ENCODE peak calls at places on chromosome X, in four cellular contexts. One of them, this sample, is unnamed.

GRCh38 chrX:129600981-129601424 is 53.8 kb downstream of the APLN start:
- DNase-seq in kidney: no peak
- DNase-seq in CD8-positive, alpha-beta T cell: peak; percentile 4
- DNase-seq in MM.1S: peak; percentile 35
- DNase-seq in this sample: peak; percentile 24

GRCh38 chrX:111376897-111377601 is 34.9 kb downstream of the DCX start:
- DNase-seq in kidney: no peak
- DNase-seq in CD8-positive, alpha-beta T cell: no peak
- DNase-seq in MM.1S: no peak
- DNase-seq in this sample: no peak

GRCh38 chrX:47573334-47574095 is 8.7 kb upstream of the TIMP1 start:
- DNase-seq in kidney: peak; percentile 77
- DNase-seq in CD8-positive, alpha-beta T cell: no peak
- DNase-seq in MM.1S: no peak
- DNase-seq in this sample: no peak

GRCh38 chrX:17047224-17047623 is 100.8 kb downstream of the REPS2 start:
- DNase-seq in kidney: no peak
- DNase-seq in CD8-positive, alpha-beta T cell: no peak
- DNase-seq in MM.1S: no peak
- DNase-seq in this sample: no peak

GRCh38 chrX:133857648-133858269 is 127.6 kb downstream of the GPC3 start:
- DNase-seq in kidney: no peak
- DNase-seq in CD8-positive, alpha-beta T cell: no peak
- DNase-seq in MM.1S: no peak
- DNase-seq in this sample: no peak

GRCh38 chrX:110167952-110168451 is 149.9 kb downstream of the AMMECR1 start:
- DNase-seq in kidney: no peak
- DNase-seq in CD8-positive, alpha-beta T cell: peak; percentile 5
- DNase-seq in MM.1S: no peak
- DNase-seq in this sample: peak; percentile 36

GRCh38 chrX:49270249-49270921 is 792 bp downstream of the PPP1R3F start:
- DNase-seq in kidney: no peak
- DNase-seq in CD8-positive, alpha-beta T cell: no peak
- DNase-seq in MM.1S: no peak
- DNase-seq in this sample: no peak

GRCh38 chrX:68652327-68652930 is 5.0 kb downstream of the STARD8 start:
- DNase-seq in kidney: no peak
- DNase-seq in CD8-positive, alpha-beta T cell: no peak
- DNase-seq in MM.1S: no peak
- DNase-seq in this sample: no peak

GRCh38 chrX:44828008-44828605 is 15.7 kb upstream of the DUSP21 start:
- DNase-seq in kidney: no peak
- DNase-seq in CD8-positive, alpha-beta T cell: no peak
- DNase-seq in MM.1S: no peak
- DNase-seq in this sample: no peak

GRCh38 chrX:17638731-17639130 is 98.6 kb upstream of the SCML1 start:
- DNase-seq in kidney: no peak
- DNase-seq in CD8-positive, alpha-beta T cell: no peak
- DNase-seq in MM.1S: no peak
- DNase-seq in this sample: no peak

GRCh38 chrX:74450803-74451449 is 29.6 kb downstream of the SLC16A2 start:
- DNase-seq in kidney: no peak
- DNase-seq in CD8-positive, alpha-beta T cell: no peak
- DNase-seq in MM.1S: no peak
- DNase-seq in this sample: no peak

GRCh38 chrX:136735604-136736003 is 45.1 kb downstream of the ARHGEF6 start:
- DNase-seq in kidney: no peak
- DNase-seq in CD8-positive, alpha-beta T cell: no peak
- DNase-seq in MM.1S: no peak
- DNase-seq in this sample: no peak

GRCh38 chrX:23656684-23657083 is 10.6 kb upstream of the PRDX4 start:
- DNase-seq in kidney: no peak
- DNase-seq in CD8-positive, alpha-beta T cell: no peak
- DNase-seq in MM.1S: no peak
- DNase-seq in this sample: no peak

GRCh38 chrX:119758682-119759332 is 419 bp downstream of the SOWAHD start:
- DNase-seq in kidney: peak; percentile 84
- DNase-seq in CD8-positive, alpha-beta T cell: no peak
- DNase-seq in MM.1S: peak; percentile 52
- DNase-seq in this sample: peak; percentile 46

GRCh38 chrX:10011261-10011931 is 44.2 kb downstream of the CLDN34 start:
- DNase-seq in kidney: no peak
- DNase-seq in CD8-positive, alpha-beta T cell: no peak
- DNase-seq in MM.1S: no peak
- DNase-seq in this sample: peak; percentile 45

GRCh38 chrX:30615229-30615628 is 37.7 kb upstream of the TASL start:
- DNase-seq in kidney: no peak
- DNase-seq in CD8-positive, alpha-beta T cell: no peak
- DNase-seq in MM.1S: no peak
- DNase-seq in this sample: peak; percentile 9

GRCh38 chrX:40068048-40068447 is 29.7 kb downstream of the BCOR start:
- DNase-seq in kidney: no peak
- DNase-seq in CD8-positive, alpha-beta T cell: no peak
- DNase-seq in MM.1S: no peak
- DNase-seq in this sample: peak; percentile 19

GRCh38 chrX:118977424-118977823 is 3.0 kb downstream of the LONRF3 start:
- DNase-seq in kidney: no peak
- DNase-seq in CD8-positive, alpha-beta T cell: no peak
- DNase-seq in MM.1S: no peak
- DNase-seq in this sample: no peak

GRCh38 chrX:9342581-9343051 is 122.2 kb upstream of the TBL1X start:
- DNase-seq in kidney: peak; percentile 95
- DNase-seq in CD8-positive, alpha-beta T cell: peak; percentile 14
- DNase-seq in MM.1S: peak; percentile 63
- DNase-seq in this sample: peak; percentile 8

GRCh38 chrX:132086717-132087116 is 41.1 kb downstream of the FRMD7 start:
- DNase-seq in kidney: no peak
- DNase-seq in CD8-positive, alpha-beta T cell: no peak
- DNase-seq in MM.1S: no peak
- DNase-seq in this sample: no peak

DNA sequence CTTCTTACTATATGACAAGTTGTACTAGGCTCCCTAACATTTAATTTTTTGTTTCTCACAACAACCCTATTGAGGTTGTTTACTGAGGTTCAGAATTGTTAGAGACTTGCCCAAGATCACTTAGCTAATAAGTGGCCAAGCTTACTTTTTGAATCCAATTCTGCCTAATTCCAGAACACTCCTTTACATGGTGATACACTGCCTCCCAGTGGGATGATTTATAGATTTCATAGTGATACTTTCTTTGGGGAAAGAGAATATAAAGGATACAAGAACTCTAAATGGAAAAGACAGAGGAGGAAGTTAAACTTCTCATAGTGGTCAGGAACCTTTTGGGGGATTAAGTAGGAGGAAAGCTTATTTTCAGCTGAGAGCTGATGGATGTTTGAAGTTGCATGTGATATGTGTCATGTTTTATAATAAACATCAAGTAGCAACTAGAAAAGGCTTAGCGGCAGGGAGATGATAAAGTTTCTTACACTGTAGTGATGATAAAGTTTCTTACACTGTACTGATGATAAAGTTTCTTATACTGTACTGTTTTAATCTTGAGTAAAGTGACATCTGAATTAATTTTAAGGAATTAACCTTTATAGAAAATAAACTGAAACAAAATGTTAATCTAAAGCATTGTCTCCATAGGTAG is 15.3 kb downstream of the STAG2 start:
- DNase-seq in kidney: no peak
- DNase-seq in CD8-positive, alpha-beta T cell: no peak
- DNase-seq in MM.1S: no peak
- DNase-seq in this sample: no peak
- TF ChIP-seq CTCF in kidney: peak; percentile 22
- TF ChIP-seq CTCF in CD8-positive, alpha-beta T cell: peak; percentile 34
- TF ChIP-seq CTCF in MM.1S: peak; percentile 22
- TF ChIP-seq CTCF in this sample: no peak

GRCh38 chrX:18898091-18898490 is 85.8 kb downstream of the PHKA2 start:
- DNase-seq in kidney: no peak
- DNase-seq in CD8-positive, alpha-beta T cell: no peak
- DNase-seq in MM.1S: no peak
- DNase-seq in this sample: no peak

GRCh38 chrX:18898517-18898916 is 85.4 kb downstream of the PHKA2 start:
- DNase-seq in kidney: no peak
- DNase-seq in CD8-positive, alpha-beta T cell: no peak
- DNase-seq in MM.1S: no peak
- DNase-seq in this sample: no peak

GRCh38 chrX:18900401-18900976 is 83.4 kb downstream of the PHKA2 start:
- DNase-seq in kidney: no peak
- DNase-seq in CD8-positive, alpha-beta T cell: no peak
- DNase-seq in MM.1S: no peak
- DNase-seq in this sample: no peak

GRCh38 chrX:18897611-18898010 is 86.3 kb downstream of the PHKA2 start:
- DNase-seq in kidney: no peak
- DNase-seq in CD8-positive, alpha-beta T cell: no peak
- DNase-seq in MM.1S: no peak
- DNase-seq in this sample: no peak

DNA sequence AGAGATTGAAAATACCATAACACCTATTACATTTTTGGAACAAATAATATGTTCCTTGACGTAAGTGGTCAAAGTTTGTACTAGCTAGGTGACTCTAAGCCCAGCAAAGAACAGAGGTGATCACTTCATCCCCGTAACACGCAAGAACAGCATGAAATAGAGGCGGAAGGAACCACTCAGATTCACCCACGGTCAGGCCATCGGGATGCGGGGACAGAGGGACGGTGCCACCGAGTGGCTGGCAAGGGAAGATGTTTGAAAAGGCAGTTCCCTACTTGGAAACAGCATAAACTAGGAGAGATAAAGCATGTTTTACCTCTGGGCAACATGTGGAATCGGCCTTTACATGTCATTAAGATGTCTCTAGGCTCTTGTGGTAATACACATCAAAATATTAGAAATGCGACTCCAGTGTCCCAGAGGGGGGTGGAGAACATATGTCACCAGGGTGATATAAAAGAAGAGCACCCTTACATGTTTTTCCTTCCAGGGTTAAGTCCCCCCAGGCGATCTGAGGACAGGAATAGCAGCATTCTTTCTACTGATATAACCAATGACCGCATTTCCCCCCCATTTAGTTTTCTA is 84.0 kb downstream of the PHKA2 start:
- DNase-seq in kidney: no peak
- DNase-seq in CD8-positive, alpha-beta T cell: no peak
- DNase-seq in MM.1S: no peak
- DNase-seq in this sample: peak; percentile 21
- TF ChIP-seq CTCF in kidney: no peak
- TF ChIP-seq CTCF in CD8-positive, alpha-beta T cell: no peak
- TF ChIP-seq CTCF in MM.1S: no peak
- TF ChIP-seq CTCF in this sample: peak; percentile 31

GRCh38 chrX:152819271-152819670 is 11.3 kb downstream of the CETN2 start:
- DNase-seq in kidney: no peak
- DNase-seq in CD8-positive, alpha-beta T cell: no peak
- DNase-seq in MM.1S: no peak
- DNase-seq in this sample: no peak

GRCh38 chrX:152822383-152823086 is 8.0 kb downstream of the CETN2 start:
- DNase-seq in kidney: no peak
- DNase-seq in CD8-positive, alpha-beta T cell: no peak
- DNase-seq in MM.1S: peak; percentile 60
- DNase-seq in this sample: no peak

GRCh38 chrX:152823657-152824056 is 6.9 kb downstream of the CETN2 start:
- DNase-seq in kidney: no peak
- DNase-seq in CD8-positive, alpha-beta T cell: no peak
- DNase-seq in MM.1S: no peak
- DNase-seq in this sample: no peak

GRCh38 chrX:152819732-152820131 is 10.8 kb downstream of the CETN2 start:
- DNase-seq in kidney: no peak
- DNase-seq in CD8-positive, alpha-beta T cell: no peak
- DNase-seq in MM.1S: no peak
- DNase-seq in this sample: no peak

DNA sequence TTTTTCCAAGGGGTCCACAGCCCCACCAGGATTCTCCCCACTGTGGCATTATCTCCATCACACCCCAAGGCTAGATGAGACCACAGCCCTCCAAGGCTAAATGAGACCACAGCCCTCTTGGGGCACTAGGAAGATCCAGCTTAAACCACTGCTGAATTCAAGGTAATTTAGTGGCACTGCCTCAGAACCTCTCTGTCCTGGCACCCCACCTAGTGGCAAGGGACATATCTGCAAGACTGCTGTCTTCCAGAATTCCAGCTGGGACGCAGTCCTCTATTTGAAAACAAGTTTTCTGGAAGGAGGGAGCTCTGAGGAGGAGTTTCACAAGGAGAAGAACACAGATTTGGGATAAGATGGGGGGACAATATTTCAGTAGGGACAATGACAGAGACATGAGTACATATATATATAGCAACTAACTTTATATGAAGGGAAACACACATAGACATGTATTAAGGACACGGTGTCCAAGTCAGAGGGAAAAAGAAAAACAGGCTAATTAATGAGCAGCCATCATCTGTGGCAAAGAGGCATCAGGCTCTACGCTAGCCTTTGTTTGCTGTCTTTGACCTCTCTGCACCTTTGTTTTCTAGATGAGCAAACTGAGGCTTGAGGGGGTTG is 9.3 kb downstream of the CETN2 start:
- DNase-seq in kidney: no peak
- DNase-seq in CD8-positive, alpha-beta T cell: no peak
- DNase-seq in MM.1S: peak; percentile 21
- DNase-seq in this sample: peak; percentile 23
- TF ChIP-seq CTCF in kidney: peak; percentile 39
- TF ChIP-seq CTCF in CD8-positive, alpha-beta T cell: no peak
- TF ChIP-seq CTCF in MM.1S: peak; percentile 69
- TF ChIP-seq CTCF in this sample: peak; percentile 52

GRCh38 chrX:121405826-121406225 is 358.4 kb downstream of the GLUD2 start:
- DNase-seq in kidney: no peak
- DNase-seq in CD8-positive, alpha-beta T cell: no peak
- DNase-seq in MM.1S: no peak
- DNase-seq in this sample: no peak

GRCh38 chrX:121407627-121408026 is 360.2 kb downstream of the GLUD2 start:
- DNase-seq in kidney: no peak
- DNase-seq in CD8-positive, alpha-beta T cell: no peak
- DNase-seq in MM.1S: no peak
- DNase-seq in this sample: peak; percentile 0
- TF ChIP-seq CTCF in kidney: no peak
- TF ChIP-seq CTCF in CD8-positive, alpha-beta T cell: no peak
- TF ChIP-seq CTCF in MM.1S: peak; percentile 5
- TF ChIP-seq CTCF in this sample: no peak

DNA sequence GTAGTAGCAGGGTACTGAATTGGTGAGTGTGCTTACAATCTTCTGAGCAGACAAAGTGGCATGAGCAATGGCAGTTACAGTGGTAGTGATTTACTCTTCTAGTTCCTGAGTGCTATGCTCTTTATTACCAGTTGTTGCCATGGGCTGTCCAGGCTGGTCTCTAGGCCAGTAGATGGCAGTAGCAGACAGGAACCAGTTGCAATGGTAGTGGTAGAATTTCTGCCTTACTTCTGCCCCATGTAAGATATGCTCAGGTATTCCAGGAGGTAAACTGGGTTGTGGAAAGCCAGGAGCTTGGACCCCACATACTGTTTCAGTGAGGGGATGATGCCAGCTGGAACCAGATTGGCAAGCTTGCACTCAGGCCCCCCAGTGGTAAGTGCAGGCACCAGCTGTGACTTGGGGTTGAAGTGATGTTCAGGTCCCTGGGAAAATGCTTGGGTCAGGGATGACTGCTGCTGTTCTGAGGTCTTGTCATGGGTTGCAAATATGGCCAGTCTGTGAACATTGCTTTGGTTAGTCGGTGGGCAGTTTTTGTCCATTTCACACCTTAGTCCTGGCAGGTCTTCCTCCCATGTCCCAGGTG is 63.0 kb upstream of the ZXDB start:
- DNase-seq in kidney: no peak
- DNase-seq in CD8-positive, alpha-beta T cell: no peak
- DNase-seq in MM.1S: peak; percentile 57
- DNase-seq in this sample: peak; percentile 17
- TF ChIP-seq CTCF in kidney: peak; percentile 10
- TF ChIP-seq CTCF in CD8-positive, alpha-beta T cell: no peak
- TF ChIP-seq CTCF in MM.1S: peak; percentile 70
- TF ChIP-seq CTCF in this sample: peak; percentile 45